ENCODE peak calls at places on chromosomes 4 and X, in five cellular contexts. One of them, this sample, is unnamed.

GRCh38 chrX:24146283-24146865 is 3.2 kb upstream of the ZFX start:
- DNase-seq in tibial nerve: no peak
- DNase-seq in RPMI7951: peak; percentile 43
- DNase-seq in breast epithelium: no peak
- DNase-seq in astrocyte of the spinal cord: peak; percentile 38
- DNase-seq in this sample: peak; percentile 37

GRCh38 chrX:46325312-46325877 is 219.8 kb downstream of the ZNF674 start:
- DNase-seq in tibial nerve: no peak
- DNase-seq in RPMI7951: peak; percentile 94
- DNase-seq in breast epithelium: no peak
- DNase-seq in astrocyte of the spinal cord: peak; percentile 77
- DNase-seq in this sample: peak; percentile 20

GRCh38 chr4:86848732-86849617 is at the start of gene SLC10A6:
- DNase-seq in tibial nerve: peak; percentile 32
- DNase-seq in RPMI7951: no peak
- DNase-seq in breast epithelium: no peak
- DNase-seq in astrocyte of the spinal cord: no peak
- DNase-seq in this sample: no peak

GRCh38 chr4:138522366-138522765 is 280.2 kb upstream of the SLC7A11 start:
- DNase-seq in tibial nerve: no peak
- DNase-seq in RPMI7951: no peak
- DNase-seq in breast epithelium: no peak
- DNase-seq in astrocyte of the spinal cord: peak; percentile 25
- DNase-seq in this sample: peak; percentile 41

GRCh38 chr4:186569533-186570192 is 14.3 kb upstream of the MTNR1A start:
- DNase-seq in tibial nerve: no peak
- DNase-seq in RPMI7951: peak; percentile 20
- DNase-seq in breast epithelium: no peak
- DNase-seq in astrocyte of the spinal cord: no peak
- DNase-seq in this sample: no peak

GRCh38 chrX:132426695-132427281 is 62.0 kb downstream of the MBNL3 start:
- DNase-seq in tibial nerve: no peak
- DNase-seq in RPMI7951: peak; percentile 16
- DNase-seq in breast epithelium: no peak
- DNase-seq in astrocyte of the spinal cord: peak; percentile 47
- DNase-seq in this sample: no peak

GRCh38 chrX:48045410-48046311 is 25.8 kb downstream of the ZNF630 start:
- DNase-seq in tibial nerve: no peak
- DNase-seq in RPMI7951: peak; percentile 48
- DNase-seq in breast epithelium: no peak
- DNase-seq in astrocyte of the spinal cord: peak; percentile 35
- DNase-seq in this sample: no peak

GRCh38 chr4:53767503-53767902 is 176.2 kb upstream of the LNX1 start:
- DNase-seq in tibial nerve: no peak
- DNase-seq in RPMI7951: peak; percentile 58
- DNase-seq in breast epithelium: no peak
- DNase-seq in astrocyte of the spinal cord: peak; percentile 71
- DNase-seq in this sample: no peak

GRCh38 chrX:123499787-123500186 is 233.1 kb downstream of the THOC2 start:
- DNase-seq in tibial nerve: no peak
- DNase-seq in RPMI7951: no peak
- DNase-seq in breast epithelium: no peak
- DNase-seq in astrocyte of the spinal cord: no peak
- DNase-seq in this sample: no peak

GRCh38 chr4:11313157-11313943 is 115.3 kb downstream of the HS3ST1 start:
- DNase-seq in tibial nerve: no peak
- DNase-seq in RPMI7951: no peak
- DNase-seq in breast epithelium: no peak
- DNase-seq in astrocyte of the spinal cord: peak; percentile 6
- DNase-seq in this sample: no peak

GRCh38 chrX:1226249-1226648 is 13.8 kb upstream of the CRLF2 start:
- DNase-seq in tibial nerve: no peak
- DNase-seq in RPMI7951: no peak
- DNase-seq in breast epithelium: no peak
- DNase-seq in astrocyte of the spinal cord: no peak
- DNase-seq in this sample: no peak

GRCh38 chr4:1031346-1031745 is 19.9 kb downstream of the FGFRL1 start:
- DNase-seq in tibial nerve: no peak
- DNase-seq in RPMI7951: no peak
- DNase-seq in breast epithelium: no peak
- DNase-seq in astrocyte of the spinal cord: no peak
- DNase-seq in this sample: no peak

GRCh38 chrX:11412715-11413623 is 119.8 kb downstream of the AMELX start:
- DNase-seq in tibial nerve: no peak
- DNase-seq in RPMI7951: no peak
- DNase-seq in breast epithelium: no peak
- DNase-seq in astrocyte of the spinal cord: peak; percentile 69
- DNase-seq in this sample: no peak

GRCh38 chr4:55727746-55728145 is 91.6 kb upstream of the NMU start:
- DNase-seq in tibial nerve: no peak
- DNase-seq in RPMI7951: no peak
- DNase-seq in breast epithelium: no peak
- DNase-seq in astrocyte of the spinal cord: no peak
- DNase-seq in this sample: no peak

GRCh38 chr4:77697860-77698599 is 92.4 kb downstream of the CXCL13 start:
- DNase-seq in tibial nerve: no peak
- DNase-seq in RPMI7951: peak; percentile 81
- DNase-seq in breast epithelium: no peak
- DNase-seq in astrocyte of the spinal cord: peak; percentile 85
- DNase-seq in this sample: peak; percentile 37

GRCh38 chr4:85409251-85409650 is 65.7 kb upstream of the ARHGAP24 start:
- DNase-seq in tibial nerve: no peak
- DNase-seq in RPMI7951: no peak
- DNase-seq in breast epithelium: no peak
- DNase-seq in astrocyte of the spinal cord: no peak
- DNase-seq in this sample: no peak

GRCh38 chrX:19064175-19064574 is 58.1 kb downstream of the ADGRG2 start:
- DNase-seq in tibial nerve: no peak
- DNase-seq in RPMI7951: no peak
- DNase-seq in breast epithelium: no peak
- DNase-seq in astrocyte of the spinal cord: peak; percentile 50
- DNase-seq in this sample: no peak

GRCh38 chr4:88705805-88706518 is 8.3 kb upstream of the NAP1L5 start:
- DNase-seq in tibial nerve: no peak
- DNase-seq in RPMI7951: no peak
- DNase-seq in breast epithelium: no peak
- DNase-seq in astrocyte of the spinal cord: peak; percentile 23
- DNase-seq in this sample: no peak

GRCh38 chr4:89290727-89291126 is 16.9 kb downstream of the GPRIN3 start:
- DNase-seq in tibial nerve: no peak
- DNase-seq in RPMI7951: no peak
- DNase-seq in breast epithelium: no peak
- DNase-seq in astrocyte of the spinal cord: no peak
- DNase-seq in this sample: no peak

GRCh38 chrX:16517206-16517605 is 132.8 kb upstream of the S100G start:
- DNase-seq in tibial nerve: no peak
- DNase-seq in RPMI7951: no peak
- DNase-seq in breast epithelium: no peak
- DNase-seq in astrocyte of the spinal cord: no peak
- DNase-seq in this sample: no peak

GRCh38 chr4:10184051-10184450 is 67.5 kb upstream of the WDR1 start:
- DNase-seq in tibial nerve: no peak
- DNase-seq in RPMI7951: no peak
- DNase-seq in breast epithelium: no peak
- DNase-seq in astrocyte of the spinal cord: no peak
- DNase-seq in this sample: no peak

GRCh38 chr4:121048165-121048564 is 24.2 kb downstream of the NDNF start:
- DNase-seq in tibial nerve: no peak
- DNase-seq in RPMI7951: no peak
- DNase-seq in breast epithelium: no peak
- DNase-seq in astrocyte of the spinal cord: no peak
- DNase-seq in this sample: no peak

GRCh38 chr4:70902577-70903281 is 560 bp downstream of the MOB1B start:
- DNase-seq in tibial nerve: peak; percentile 19
- DNase-seq in RPMI7951: no peak
- DNase-seq in breast epithelium: no peak
- DNase-seq in astrocyte of the spinal cord: peak; percentile 23
- DNase-seq in this sample: no peak

GRCh38 chr4:159366966-159367365 is 264.1 kb downstream of the RAPGEF2 start:
- DNase-seq in tibial nerve: no peak
- DNase-seq in RPMI7951: peak; percentile 23
- DNase-seq in breast epithelium: no peak
- DNase-seq in astrocyte of the spinal cord: no peak
- DNase-seq in this sample: no peak

GRCh38 chrX:39627257-39627656 is 470.5 kb downstream of the BCOR start:
- DNase-seq in tibial nerve: no peak
- DNase-seq in RPMI7951: no peak
- DNase-seq in breast epithelium: no peak
- DNase-seq in astrocyte of the spinal cord: no peak
- DNase-seq in this sample: no peak

GRCh38 chrX:8955521-8955920 is 78.4 kb downstream of the FAM9B start:
- DNase-seq in tibial nerve: no peak
- DNase-seq in RPMI7951: peak; percentile 51
- DNase-seq in breast epithelium: no peak
- DNase-seq in astrocyte of the spinal cord: no peak
- DNase-seq in this sample: no peak

GRCh38 chrX:140092121-140092520 is 126.8 kb upstream of the CXorf66 start:
- DNase-seq in tibial nerve: no peak
- DNase-seq in RPMI7951: no peak
- DNase-seq in breast epithelium: no peak
- DNase-seq in astrocyte of the spinal cord: no peak
- DNase-seq in this sample: no peak

GRCh38 chr4:827209-828081 is 1.5 kb upstream of the CPLX1 start:
- DNase-seq in tibial nerve: no peak
- DNase-seq in RPMI7951: no peak
- DNase-seq in breast epithelium: peak; percentile 34
- DNase-seq in astrocyte of the spinal cord: no peak
- DNase-seq in this sample: no peak

GRCh38 chr4:62912531-62912930 is 1496.7 kb downstream of the TECRL start:
- DNase-seq in tibial nerve: no peak
- DNase-seq in RPMI7951: no peak
- DNase-seq in breast epithelium: no peak
- DNase-seq in astrocyte of the spinal cord: no peak
- DNase-seq in this sample: no peak

GRCh38 chr4:99723555-99724450 is 66.2 kb upstream of the C4orf54 start:
- DNase-seq in tibial nerve: no peak
- DNase-seq in RPMI7951: peak; percentile 86
- DNase-seq in breast epithelium: no peak
- DNase-seq in astrocyte of the spinal cord: peak; percentile 54
- DNase-seq in this sample: no peak

GRCh38 chr4:121192500-121192899 is 28.4 kb upstream of the TNIP3 start:
- DNase-seq in tibial nerve: no peak
- DNase-seq in RPMI7951: peak; percentile 30
- DNase-seq in breast epithelium: no peak
- DNase-seq in astrocyte of the spinal cord: peak; percentile 49
- DNase-seq in this sample: peak; percentile 56

GRCh38 chr4:147991543-147992295 is 259.8 kb downstream of the ARHGAP10 start:
- DNase-seq in tibial nerve: no peak
- DNase-seq in RPMI7951: peak; percentile 21
- DNase-seq in breast epithelium: no peak
- DNase-seq in astrocyte of the spinal cord: no peak
- DNase-seq in this sample: peak; percentile 60

GRCh38 chr4:14130551-14130950 is 503.0 kb upstream of the BOD1L1 start:
- DNase-seq in tibial nerve: no peak
- DNase-seq in RPMI7951: no peak
- DNase-seq in breast epithelium: no peak
- DNase-seq in astrocyte of the spinal cord: no peak
- DNase-seq in this sample: no peak

GRCh38 chr4:150447356-150447755 is 134.6 kb upstream of the MAB21L2 start:
- DNase-seq in tibial nerve: no peak
- DNase-seq in RPMI7951: no peak
- DNase-seq in breast epithelium: no peak
- DNase-seq in astrocyte of the spinal cord: no peak
- DNase-seq in this sample: peak; percentile 5

GRCh38 chrX:37349131-37350033 is at the start of gene PRRG1:
- DNase-seq in tibial nerve: peak; percentile 43
- DNase-seq in RPMI7951: peak; percentile 84
- DNase-seq in breast epithelium: peak; percentile 62
- DNase-seq in astrocyte of the spinal cord: peak; percentile 86
- DNase-seq in this sample: peak; percentile 96